ENCODE peak calls at places on chromosomes 7 and 10, in six cellular contexts. Q is GM12878, R is K562, K is HepG2, A is SK-N-SH, X is H1. Y is an unnamed sample.

GRCh38 chr7:936131-937054 is 18.1 kb downstream of the ADAP1 start:
- DNase-seq in Q (peak), R (no peak), X (no peak), A (no peak), K (no peak), Y (no peak)

GRCh38 chr10:50604049-50604640 is 19.6 kb downstream of the SGMS1 start:
- DNase-seq in K (no peak), Q (no peak), A (no peak), R (no peak), X (no peak), Y (peak)

GRCh38 chr10:15306881-15307280 is 64.2 kb downstream of the FAM171A1 start:
- DNase-seq in K (no peak), A (no peak), Q (no peak), R (no peak), X (no peak), Y (no peak)

GRCh38 chr7:137933270-137934017 is 68.4 kb downstream of the CREB3L2 start:
- DNase-seq in A (peak), R (peak), X (no peak), K (no peak), Q (no peak), Y (no peak)

GRCh38 chr7:36670585-36671431 is 53.5 kb downstream of the AOAH start:
- DNase-seq in A (peak), X (peak), Q (peak), K (peak), R (peak), Y (peak)

GRCh38 chr10:51832652-51833383 is 133.4 kb upstream of the CSTF2T start:
- DNase-seq in R (no peak), X (no peak), Q (peak), A (no peak), K (peak), Y (no peak)

GRCh38 chr7:90387470-90388240 is 15.6 kb upstream of the CLDN12 start:
- DNase-seq in A (no peak), X (no peak), Q (no peak), K (no peak), R (no peak), Y (no peak)

GRCh38 chr7:12493407-12493806 is 77.1 kb upstream of the SCIN start:
- DNase-seq in K (no peak), A (no peak), Q (no peak), R (peak), X (no peak), Y (no peak)

GRCh38 chr7:111113263-111114017 is 22.5 kb downstream of the LRRN3 start:
- DNase-seq in A (no peak), K (peak), R (no peak), Q (no peak), X (no peak), Y (no peak)

GRCh38 chr7:46627038-46627315 is 705.9 kb upstream of the IGFBP3 start:
- DNase-seq in R (no peak), A (no peak), Q (no peak), K (no peak), X (no peak), Y (no peak)
- H3K27ac ChIP-seq in R (no peak), A (no peak), Q (no peak), K (no peak), X (no peak), Y (no peak)

GRCh38 chr7:135977742-135978066 is 545 bp upstream of the MTPN start:
- DNase-seq in X (no peak), K (no peak), Q (no peak), A (no peak), R (peak), Y (no peak)

GRCh38 chr7:135979674-135980660 is 2.8 kb upstream of the MTPN start:
- DNase-seq in X (no peak), Q (no peak), R (no peak), A (no peak), K (no peak), Y (no peak)

GRCh38 chr7:135981958-135982646 is 4.9 kb upstream of the MTPN start:
- DNase-seq in X (no peak), A (no peak), Q (no peak), R (no peak), K (no peak), Y (no peak)

GRCh38 chr7:135978624-135979023 is 1.5 kb upstream of the MTPN start:
- DNase-seq in R (no peak), A (no peak), X (no peak), K (no peak), Q (no peak), Y (no peak)

GRCh38 chr7:135980665-135981180 is 3.6 kb upstream of the MTPN start:
- DNase-seq in X (no peak), K (no peak), A (no peak), R (no peak), Q (peak), Y (peak)
- TF ChIP-seq GABPA in X (no peak), K (no peak), A (peak), R (no peak), Q (no peak), Y (no peak)

GRCh38 chr10:118563373-118563890 is 32.0 kb downstream of the PRLHR start:
- DNase-seq in Q (no peak), A (no peak), K (no peak), R (no peak), X (no peak), Y (no peak)
- H3K27ac ChIP-seq in Q (no peak), A (no peak), K (no peak), R (no peak), X (no peak), Y (no peak)

DNA sequence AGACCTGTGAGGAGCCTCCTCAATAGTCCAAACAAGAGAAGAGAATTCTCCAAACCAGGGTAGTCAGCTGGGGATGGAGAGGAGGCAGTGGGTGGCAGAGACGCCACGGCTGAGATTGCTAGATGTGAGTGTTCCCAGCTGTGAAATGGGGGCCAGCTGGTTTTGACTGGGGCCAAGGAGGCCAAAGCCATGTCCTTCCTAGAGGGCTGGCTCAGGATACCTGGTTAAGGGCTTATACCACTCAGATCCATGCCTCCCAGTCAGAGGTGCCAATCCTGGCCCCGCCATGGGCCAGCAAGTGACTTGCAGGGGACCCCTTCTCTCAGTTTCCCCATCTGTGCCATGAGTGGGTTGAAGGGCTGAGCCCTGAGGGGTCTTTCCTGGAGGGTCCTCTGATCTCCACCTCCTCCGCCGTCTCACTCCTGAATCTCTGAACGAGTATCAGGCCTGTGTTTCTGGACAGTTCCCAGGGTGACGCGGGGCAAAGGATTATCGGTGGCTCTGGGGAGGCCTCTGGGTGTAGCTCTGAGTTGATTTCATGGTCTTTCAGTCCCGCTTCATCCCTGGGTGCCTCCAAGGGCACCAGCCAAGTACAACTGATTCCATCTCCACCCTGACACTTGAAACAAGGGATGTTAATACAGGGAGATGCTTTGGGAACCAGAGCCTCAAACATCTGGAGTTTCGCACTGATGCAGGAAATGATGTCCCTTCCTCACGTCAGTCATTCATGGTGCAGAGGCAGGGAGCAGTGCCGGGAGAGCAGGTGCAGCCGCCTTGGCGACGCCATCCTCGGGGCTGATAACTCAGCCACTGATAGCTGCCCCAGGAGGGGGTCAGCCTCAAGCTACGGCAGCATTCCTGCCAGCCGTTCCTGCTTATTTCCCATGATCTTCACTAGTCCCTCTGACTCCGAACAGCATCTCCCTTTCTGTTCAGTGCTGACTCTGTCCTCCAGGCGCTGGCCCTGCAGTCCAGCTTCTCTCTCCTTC is 126.7 kb downstream of the RGS10 start:
- DNase-seq in Q (no peak), X (no peak), R (no peak), K (no peak), A (no peak), Y (no peak)
- TF ChIP-seq GABPA in Q (no peak), X (no peak), R (no peak), K (no peak), A (no peak), Y (no peak)

DNA sequence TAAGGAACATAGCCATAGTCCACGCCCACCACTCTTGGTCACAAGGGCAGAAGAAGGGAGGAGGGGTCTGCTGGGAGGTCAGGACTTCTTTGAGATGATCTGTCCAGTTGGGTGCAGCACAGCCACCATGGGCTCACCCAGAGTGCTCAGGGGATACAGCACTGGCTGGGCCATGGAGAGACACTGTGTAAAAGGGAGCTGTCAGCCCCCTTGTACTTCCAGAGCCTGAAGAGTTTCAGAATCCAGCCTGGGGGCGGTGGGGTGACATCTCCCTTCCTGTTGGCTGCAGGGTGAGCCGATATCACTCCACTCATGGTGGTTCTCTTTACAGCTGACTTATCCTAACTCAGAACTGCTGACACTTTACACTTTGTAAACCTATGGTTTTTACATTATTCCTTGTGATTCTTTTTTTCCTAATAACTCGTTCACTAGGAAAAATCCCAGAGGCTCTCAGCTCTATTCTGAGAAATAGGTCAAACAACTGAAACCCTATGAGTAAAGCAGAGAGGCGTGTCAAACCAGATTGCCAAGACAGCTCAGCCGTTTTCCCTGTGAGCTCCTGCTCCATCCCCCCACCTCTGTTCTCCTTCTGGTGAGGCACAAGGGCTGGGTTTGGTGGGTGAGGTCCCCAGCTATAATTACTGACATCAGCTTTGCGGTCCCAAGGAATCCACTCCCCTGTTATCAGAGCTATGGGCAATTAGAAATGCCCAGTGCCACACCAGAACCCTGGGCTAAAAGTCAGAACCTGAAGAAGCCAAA is 3.3 kb upstream of the MRPS24 start:
- DNase-seq in A (peak), Q (no peak), X (peak), R (peak), K (no peak), Y (no peak)
- H3K27ac ChIP-seq in A (no peak), Q (no peak), X (no peak), R (peak), K (no peak), Y (no peak)

DNA sequence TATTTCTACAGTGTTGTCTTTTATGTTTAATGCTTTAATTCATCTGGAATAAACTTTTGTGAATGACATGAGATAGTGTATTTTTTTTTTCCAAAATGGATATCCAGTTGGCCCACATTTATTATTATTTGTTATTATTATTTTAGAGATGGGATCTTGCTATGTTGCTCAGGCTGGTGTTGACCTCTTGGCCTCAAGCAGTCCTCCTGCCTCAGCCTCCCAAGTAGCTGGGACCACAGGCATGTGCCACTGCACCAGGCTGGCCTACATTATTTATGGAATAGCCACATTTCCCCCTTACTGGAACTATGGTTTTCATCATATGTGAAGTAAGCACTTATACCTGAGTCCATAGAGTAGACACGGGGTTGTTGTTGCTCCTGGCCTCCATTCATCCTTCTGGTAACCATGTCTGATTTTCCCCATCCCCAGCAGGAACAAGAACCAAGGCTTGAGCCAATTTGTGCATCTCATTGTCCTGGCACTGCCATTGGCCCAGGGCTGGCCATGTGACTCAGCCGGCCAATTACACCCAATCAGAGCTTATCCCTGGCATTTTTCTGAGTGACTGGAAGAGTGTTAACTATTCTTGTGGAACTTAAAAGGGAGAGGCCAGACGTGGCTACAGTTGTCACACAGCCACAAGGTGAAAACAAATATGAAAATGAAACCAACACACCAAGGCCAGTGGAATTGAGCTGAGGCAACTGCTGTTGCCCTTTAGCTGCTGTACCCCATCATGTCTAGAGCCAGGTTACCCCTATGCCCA is 23.1 kb downstream of the PRF1 start:
- DNase-seq in R (peak), K (no peak), A (no peak), X (no peak), Q (peak), Y (no peak)
- TF ChIP-seq GABPA in R (no peak), K (no peak), A (no peak), X (no peak), Q (no peak), Y (no peak)

DNA sequence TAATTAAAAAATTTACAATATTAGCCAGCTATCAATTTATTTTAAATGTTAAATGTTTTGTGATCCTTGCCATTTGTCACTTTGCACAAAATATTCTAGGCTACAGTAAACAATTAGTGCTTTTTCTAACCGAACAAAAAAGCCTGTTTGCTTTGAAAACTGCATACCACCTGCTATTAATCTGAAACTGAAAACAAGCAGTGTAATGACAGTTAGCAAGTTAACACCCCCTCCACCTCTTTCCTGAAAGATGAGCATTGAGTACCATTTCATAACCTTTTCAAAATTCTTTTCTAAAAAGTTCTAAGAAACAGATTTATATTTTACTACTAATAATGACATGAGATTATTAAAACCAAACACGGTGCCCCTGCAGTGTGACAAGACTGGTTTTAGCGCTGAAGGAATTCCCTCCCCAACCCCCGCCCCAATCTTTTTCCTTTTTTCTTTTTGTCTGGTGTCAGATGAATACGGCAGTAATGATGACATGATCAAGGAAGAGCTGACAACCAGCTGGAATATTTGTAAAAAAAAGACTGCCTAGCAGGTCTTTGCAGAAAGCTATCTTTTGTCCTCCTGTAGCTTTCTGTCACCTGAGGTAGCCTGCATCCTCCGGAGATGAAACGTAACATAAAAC is 175.6 kb downstream of the CHCHD3 start:
- DNase-seq in K (no peak), X (no peak), R (no peak), Q (no peak), A (no peak), Y (no peak)
- H3K27ac ChIP-seq in K (no peak), X (no peak), R (no peak), Q (no peak), A (no peak), Y (no peak)

GRCh38 chr10:77248104-77248503 is 389.5 kb downstream of the KCNMA1 start:
- DNase-seq in R (no peak), A (no peak), Q (no peak), K (no peak), X (no peak), Y (no peak)
- TF ChIP-seq GABPA in R (no peak), A (no peak), Q (no peak), K (no peak), X (no peak), Y (no peak)

GRCh38 chr10:53356616-53357349 is 584.2 kb upstream of the MBL2 start:
- DNase-seq in X (no peak), Q (no peak), A (no peak), K (no peak), R (no peak), Y (no peak)
- H3K27ac ChIP-seq in X (no peak), Q (no peak), A (no peak), K (no peak), R (no peak), Y (no peak)

Y was measured in HL-60.